ENCODE peak calls at places on chromosomes 16 and 17, in eight cellular contexts. A is PC-9, H is tibial nerve, R is heart right ventricle, L is lower lobe of right lung, S is upper lobe of right lung, V is uterus, N is GM23338. W is an unnamed sample.

GRCh38 chr16:70576431-70577255 is 53.0 kb downstream of the SF3B3 start:
- DNase-seq in A (no peak), H (no peak), R (no peak), L (no peak), S (no peak), V (no peak), N (peak; percentile 37), W (no peak)

GRCh38 chr17:65139045-65139764 is 2.0 kb downstream of the RGS9 start:
- DNase-seq in A (no peak), H (no peak), R (no peak), L (no peak), S (no peak), V (no peak), N (no peak), W (no peak)

GRCh38 chr16:19850131-19850817 is 34.4 kb downstream of the GPRC5B start:
- DNase-seq in A (no peak), H (no peak), R (no peak), L (no peak), S (no peak), V (no peak), N (no peak), W (no peak)

GRCh38 chr17:60108712-60109111 is 30.0 kb upstream of the HEATR6 start:
- DNase-seq in A (no peak), H (no peak), R (no peak), L (no peak), S (no peak), V (no peak), N (no peak), W (no peak)

GRCh38 chr17:78238823-78239488 is 7.5 kb downstream of the TMEM235 start:
- DNase-seq in A (no peak), H (no peak), R (no peak), L (no peak), S (no peak), V (no peak), N (no peak), W (no peak)

GRCh38 chr17:29760279-29760721 is 137.6 kb upstream of the CORO6 start:
- DNase-seq in A (no peak), H (no peak), R (no peak), L (no peak), S (no peak), V (no peak), N (peak; percentile 23), W (no peak)

GRCh38 chr17:81518785-81519283 is 6.2 kb upstream of the ACTG1 start:
- DNase-seq in A (peak; percentile 78), H (no peak), R (no peak), L (peak; percentile 82), S (peak; percentile 84), V (peak; percentile 49), N (peak; percentile 61), W (no peak)

GRCh38 chr16:54048994-54049929 is 237.3 kb downstream of the IRX3 start:
- DNase-seq in A (no peak), H (no peak), R (no peak), L (no peak), S (no peak), V (no peak), N (peak; percentile 80), W (no peak)

DNA sequence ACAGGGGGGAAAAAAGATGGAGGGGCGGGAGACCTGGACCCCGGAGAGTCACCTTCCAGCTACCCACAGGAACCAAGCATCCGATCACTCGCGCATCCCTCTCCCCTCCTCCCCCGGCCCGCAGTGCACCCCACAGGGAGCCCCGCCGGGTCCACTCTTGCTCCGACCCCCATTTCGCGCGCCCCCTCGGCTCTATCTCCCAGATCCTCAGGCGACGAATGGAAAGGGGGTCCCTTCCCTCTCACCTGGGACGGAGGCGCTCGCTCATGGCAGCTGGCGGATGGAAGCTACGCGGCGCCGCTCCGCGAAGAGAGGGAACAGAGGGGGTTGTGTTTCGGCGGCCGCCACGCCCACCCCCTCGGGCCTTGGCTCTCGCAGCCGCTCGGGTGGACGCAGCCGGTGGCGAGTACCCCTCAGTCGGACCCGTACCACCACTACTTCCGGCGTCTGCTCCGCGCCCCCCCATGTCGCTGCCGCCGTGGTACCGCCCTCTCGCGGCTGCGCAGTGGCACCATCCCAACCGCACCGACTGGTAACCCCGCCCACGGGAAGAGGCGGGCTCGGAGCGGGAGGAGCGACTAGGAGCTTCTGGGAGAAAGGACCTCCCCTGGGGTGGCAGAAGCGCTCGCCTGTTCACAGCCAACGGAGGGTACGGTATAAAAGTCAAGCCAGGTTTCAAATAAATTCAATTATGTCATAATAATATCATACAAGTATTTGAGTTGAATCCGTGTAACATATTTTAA is 29.7 kb downstream of the CPSF4L start:
- DNase-seq in A (peak; percentile 95), H (peak; percentile 95), R (peak; percentile 97), L (peak; percentile 98), S (peak; percentile 99), V (peak; percentile 94), N (peak; percentile 97), W (peak; percentile 95)
- TF ChIP-seq CTCF in A (peak; percentile 61), H (peak; percentile 40), R (peak; percentile 55), L (peak; percentile 51), S (peak; percentile 47), V (peak; percentile 39), N (no peak), W (no peak)

DNA sequence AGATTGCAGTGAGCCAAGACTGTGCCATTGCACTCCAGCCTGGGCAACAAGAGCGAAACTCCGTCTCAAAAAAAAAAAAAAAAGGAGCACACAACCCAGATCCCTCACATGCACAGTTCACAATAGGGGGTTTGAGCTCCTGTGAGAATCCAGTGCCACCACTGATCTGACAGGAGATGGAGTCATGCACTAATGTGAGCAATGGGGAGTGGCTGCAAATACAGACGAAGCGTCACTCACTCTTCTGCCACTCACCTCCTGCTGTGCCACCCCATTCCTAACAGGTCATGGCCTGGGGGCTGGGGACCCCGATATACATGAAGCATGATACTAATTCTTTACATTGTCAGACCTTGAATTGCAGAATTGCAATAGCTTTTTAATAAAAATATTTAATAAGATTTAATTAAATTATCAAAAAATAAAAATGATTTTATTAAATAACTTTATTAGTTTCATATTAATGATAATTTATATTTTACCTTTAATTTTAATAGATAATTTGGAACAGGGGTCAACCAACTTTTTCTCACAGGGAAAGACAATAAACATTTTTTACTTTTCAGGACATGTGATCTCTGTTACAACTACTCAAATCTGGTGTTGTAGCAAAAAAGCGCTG is 171.4 kb downstream of the COPRS start:
- DNase-seq in A (peak; percentile 34), H (no peak), R (no peak), L (no peak), S (no peak), V (no peak), N (no peak), W (no peak)
- H3K27me3 ChIP-seq in A (no peaks in the 10 kb centered on the region), H (no peaks in the 10 kb centered on the region), R (no peaks in the 10 kb centered on the region), L (no peaks in the 10 kb centered on the region), S (no peaks in the 10 kb centered on the region), V (no peaks in the 10 kb centered on the region), N (no peaks in the 10 kb centered on the region), W (no peaks in the 10 kb centered on the region)

GRCh38 chr17:73644145-73645049 is at the start of gene SDK2:
- DNase-seq in A (no peak), H (no peak), R (no peak), L (no peak), S (peak; percentile 62), V (no peak), N (peak; percentile 49), W (no peak)

GRCh38 chr17:73646409-73647305 is 2.4 kb upstream of the SDK2 start:
- DNase-seq in A (no peak), H (no peak), R (no peak), L (no peak), S (peak; percentile 29), V (no peak), N (peak; percentile 85), W (no peak)

GRCh38 chr17:73643012-73643845 is 1.0 kb downstream of the SDK2 start:
- DNase-seq in A (no peak), H (no peak), R (no peak), L (no peak), S (peak; percentile 71), V (no peak), N (peak; percentile 61), W (no peak)

GRCh38 chr17:73643846-73644144 is 450 bp downstream of the SDK2 start:
- DNase-seq in A (no peak), H (no peak), R (no peak), L (no peak), S (no peak), V (no peak), N (no peak), W (no peak)

GRCh38 chr17:73645050-73645871 is 1.0 kb upstream of the SDK2 start:
- DNase-seq in A (no peak), H (no peak), R (peak; percentile 31), L (no peak), S (peak; percentile 68), V (no peak), N (peak; percentile 75), W (peak; percentile 26)
- TF ChIP-seq CTCF in A (no peak), H (no peak), R (no peak), L (no peak), S (peak; percentile 8), V (no peak), N (no peak), W (no peak)

GRCh38 chr16:28062261-28063046 is 1.1 kb downstream of the GSG1L start:
- DNase-seq in A (no peak), H (no peak), R (no peak), L (no peak), S (no peak), V (no peak), N (no peak), W (no peak)
- H3K27me3 ChIP-seq in A (peaks cover 68% of the 10 kb centered on the region), H (no peaks in the 10 kb centered on the region), R (peaks cover 39% of the 10 kb centered on the region), L (peaks cover 45% of the 10 kb centered on the region), S (peaks cover 54% of the 10 kb centered on the region), V (no peaks in the 10 kb centered on the region), N (peaks cover 61% of the 10 kb centered on the region), W (no peaks in the 10 kb centered on the region)

GRCh38 chr17:20223808-20224328 is 214.7 kb downstream of the SPECC1 start:
- DNase-seq in A (no peak), H (no peak), R (no peak), L (no peak), S (no peak), V (no peak), N (no peak), W (no peak)

GRCh38 chr17:20226814-20227482 is 217.8 kb downstream of the SPECC1 start:
- DNase-seq in A (peak; percentile 76), H (peak; percentile 80), R (peak; percentile 76), L (peak; percentile 85), S (peak; percentile 88), V (peak; percentile 85), N (peak; percentile 92), W (peak; percentile 93)

GRCh38 chr17:20224379-20224778 is 215.2 kb downstream of the SPECC1 start:
- DNase-seq in A (no peak), H (no peak), R (no peak), L (no peak), S (no peak), V (no peak), N (no peak), W (no peak)

GRCh38 chr17:20228410-20228809 is 219.3 kb downstream of the SPECC1 start:
- DNase-seq in A (no peak), H (no peak), R (no peak), L (no peak), S (no peak), V (no peak), N (no peak), W (no peak)

GRCh38 chr17:20225162-20226115 is 216.3 kb downstream of the SPECC1 start:
- DNase-seq in A (no peak), H (no peak), R (no peak), L (no peak), S (no peak), V (no peak), N (peak; percentile 41), W (no peak)
- TF ChIP-seq CTCF in A (peak; percentile 46), H (no peak), R (no peak), L (no peak), S (no peak), V (no peak), N (no peak), W (no peak)